ENCODE peak calls at places on chromosome 11, in nine cellular contexts. G is choroid plexus epithelial cell; H is T-helper 2 cell; D is head of caudate nucleus; C is ovary; Y is substantia nigra; Q is stimulated activated CD8-positive, alpha-beta memory T cell treated with anti-CD3 and anti-CD28 coated beads, Interleukin-2, amount 100 ng/mL, for 48 hours; V is prostate gland; J is GM12892. F is an unnamed sample.
A peak's percentile ranks its signal among the peaks of the same experiment; 100 is the strongest.

GRCh38 chr11:17208257-17208999 is 642 bp upstream of the PIK3C2A start:
- DNase-seq in Y (no peak), Q (peak; percentile 13), C (no peak), G (peak; percentile 80), D (peak; percentile 70), V (peak; percentile 72), H (no peak), J (no peak), F (peak; percentile 79)

GRCh38 chr11:48025293-48025982 is 45.1 kb downstream of the PTPRJ start:
- DNase-seq in Q (no peak), G (no peak), H (no peak), Y (no peak), C (no peak), D (no peak), J (no peak), V (no peak), F (peak; percentile 38)

GRCh38 chr11:118792642-118793124 is 1.7 kb upstream of the DDX6 start:
- DNase-seq in V (peak; percentile 73), G (peak; percentile 95), Y (peak; percentile 42), H (peak; percentile 66), C (peak; percentile 47), Q (peak; percentile 28), J (peak; percentile 57), D (peak; percentile 92), F (peak; percentile 83)

GRCh38 chr11:112656772-112657428 is 304.3 kb upstream of the NCAM1 start:
- DNase-seq in D (no peak), J (no peak), Q (no peak), V (no peak), C (no peak), Y (no peak), H (no peak), G (peak; percentile 86), F (peak; percentile 34)

GRCh38 chr11:65802841-65803240 is 16.0 kb downstream of the OVOL1 start:
- DNase-seq in V (no peak), Q (no peak), D (no peak), J (no peak), Y (no peak), G (no peak), C (no peak), H (no peak), F (no peak)

GRCh38 chr11:18046116-18046777 is at the start of gene TPH1:
- DNase-seq in J (no peak), V (peak; percentile 18), G (peak; percentile 27), Q (no peak), C (peak; percentile 73), D (no peak), Y (no peak), H (no peak), F (no peak)

GRCh38 chr11:66727883-66728759 is 895 bp downstream of the SPTBN2 start:
- DNase-seq in V (no peak), H (no peak), D (no peak), G (no peak), Q (no peak), J (no peak), Y (no peak), C (no peak), F (peak; percentile 67)

GRCh38 chr11:95503047-95503446 is 272.0 kb upstream of the SESN3 start:
- DNase-seq in C (no peak), G (peak; percentile 41), V (no peak), J (no peak), H (no peak), Q (no peak), D (no peak), Y (no peak), F (no peak)

GRCh38 chr11:58318532-58318931 is 40.3 kb downstream of the OR5B17 start:
- DNase-seq in G (peak; percentile 50), C (no peak), D (no peak), H (no peak), J (no peak), V (no peak), Q (no peak), Y (no peak), F (no peak)

GRCh38 chr11:72584293-72584921 is 89.8 kb downstream of the PDE2A start:
- DNase-seq in C (peak; percentile 47), H (peak; percentile 47), G (no peak), D (no peak), Q (no peak), V (no peak), Y (peak; percentile 40), J (no peak), F (no peak)

GRCh38 chr11:129451524-129451923 is 75.9 kb downstream of the BARX2 start:
- DNase-seq in C (no peak), G (no peak), Q (no peak), D (no peak), V (no peak), H (no peak), Y (no peak), J (no peak), F (no peak)